ENCODE peak calls at places on chromosomes 2 and 18, in six cellular contexts. One of them, this sample, is unnamed.
A peak's percentile ranks its signal among the peaks of the same experiment; 100 is the strongest.

GRCh38 chr18:48785091-48785614 is 165.6 kb downstream of the SMAD7 start:
- DNase-seq in ureter: no peak
- DNase-seq in activated CD4-positive, alpha-beta T cell treated with anti-CD3 and anti-CD28 coated beads for 24 hours: no peak
- DNase-seq in AG04450: no peak
- DNase-seq in ELR: no peak
- DNase-seq in AG08395: no peak
- DNase-seq in this sample: no peak

GRCh38 chr2:36677995-36678605 is 18.4 kb upstream of the VIT start:
- DNase-seq in ELR: peak; percentile 64
- DNase-seq in activated CD4-positive, alpha-beta T cell treated with anti-CD3 and anti-CD28 coated beads for 24 hours: no peak
- DNase-seq in AG08395: peak; percentile 35
- DNase-seq in AG04450: no peak
- DNase-seq in ureter: no peak
- DNase-seq in this sample: no peak

GRCh38 chr2:83817511-83817910 is 641.6 kb downstream of the SUCLG1 start:
- DNase-seq in AG04450: no peak
- DNase-seq in ureter: no peak
- DNase-seq in activated CD4-positive, alpha-beta T cell treated with anti-CD3 and anti-CD28 coated beads for 24 hours: no peak
- DNase-seq in ELR: peak; percentile 31
- DNase-seq in AG08395: no peak
- DNase-seq in this sample: no peak

GRCh38 chr2:56376699-56377665 is 193.2 kb downstream of the CCDC85A start:
- DNase-seq in ELR: peak; percentile 40
- DNase-seq in AG04450: no peak
- DNase-seq in ureter: no peak
- DNase-seq in activated CD4-positive, alpha-beta T cell treated with anti-CD3 and anti-CD28 coated beads for 24 hours: no peak
- DNase-seq in AG08395: peak; percentile 66
- DNase-seq in this sample: no peak

GRCh38 chr2:84458436-84459027 is 548 bp downstream of the SUCLG1 start:
- DNase-seq in AG08395: peak; percentile 12
- DNase-seq in activated CD4-positive, alpha-beta T cell treated with anti-CD3 and anti-CD28 coated beads for 24 hours: no peak
- DNase-seq in AG04450: no peak
- DNase-seq in ureter: peak; percentile 45
- DNase-seq in ELR: peak; percentile 46
- DNase-seq in this sample: no peak

GRCh38 chr2:240624950-240625621 is at the start of gene GPR35:
- DNase-seq in activated CD4-positive, alpha-beta T cell treated with anti-CD3 and anti-CD28 coated beads for 24 hours: peak; percentile 75
- DNase-seq in ureter: no peak
- DNase-seq in AG04450: no peak
- DNase-seq in AG08395: peak; percentile 89
- DNase-seq in ELR: peak; percentile 73
- DNase-seq in this sample: no peak

GRCh38 chr2:171460537-171460936 is 26.5 kb downstream of the DCAF17 start:
- DNase-seq in AG08395: no peak
- DNase-seq in activated CD4-positive, alpha-beta T cell treated with anti-CD3 and anti-CD28 coated beads for 24 hours: no peak
- DNase-seq in AG04450: no peak
- DNase-seq in ureter: no peak
- DNase-seq in ELR: no peak
- DNase-seq in this sample: no peak

GRCh38 chr2:130877258-130877657 is 40.5 kb downstream of the ARHGEF4 start:
- DNase-seq in activated CD4-positive, alpha-beta T cell treated with anti-CD3 and anti-CD28 coated beads for 24 hours: no peak
- DNase-seq in ELR: no peak
- DNase-seq in AG04450: no peak
- DNase-seq in ureter: peak; percentile 37
- DNase-seq in AG08395: no peak
- DNase-seq in this sample: no peak

GRCh38 chr2:239194731-239195317 is 206.0 kb downstream of the HDAC4 start:
- DNase-seq in ureter: peak; percentile 32
- DNase-seq in AG04450: no peak
- DNase-seq in AG08395: no peak
- DNase-seq in activated CD4-positive, alpha-beta T cell treated with anti-CD3 and anti-CD28 coated beads for 24 hours: no peak
- DNase-seq in ELR: no peak
- DNase-seq in this sample: no peak

This sample was measured in iPS-NIHi11.